ENCODE peak calls at places on chromosomes 1 and 21, in eight cellular contexts. I, X, Y, W, P, B, U and J are unnamed samples.
A peak's percentile ranks its signal among the peaks of the same experiment; 100 is the strongest.

GRCh38 chr21:43959231-43960041 is 52.7 kb upstream of the TRAPPC10 start:
- DNase-seq in I (no peak), X (no peak), Y (no peak), W (no peak), P (no peak), B (no peak), U (no peak), J (no peak)

GRCh38 chr21:46194374-46195334 is 10.4 kb upstream of the SPATC1L start:
- DNase-seq in I (peak; percentile 29), X (no peak), Y (no peak), W (no peak), P (no peak), B (no peak), U (no peak), J (no peak)

GRCh38 chr1:184877992-184878391 is 96.3 kb downstream of the NIBAN1 start:
- DNase-seq in I (no peak), X (no peak), Y (no peak), W (no peak), P (no peak), B (no peak), U (no peak), J (no peak)

GRCh38 chr1:154330669-154331068 is 5.3 kb downstream of the ATP8B2 start:
- DNase-seq in I (no peak), X (no peak), Y (no peak), W (no peak), P (no peak), B (no peak), U (no peak), J (no peak)

GRCh38 chr1:184033711-184034167 is 3.8 kb downstream of the COLGALT2 start:
- DNase-seq in I (no peak), X (no peak), Y (no peak), W (no peak), P (no peak), B (no peak), U (no peak), J (no peak)

GRCh38 chr21:44903054-44903685 is 17.5 kb downstream of the ITGB2 start:
- DNase-seq in I (no peak), X (no peak), Y (no peak), W (no peak), P (no peak), B (no peak), U (no peak), J (no peak)

GRCh38 chr1:56968878-56969495 is 3.2 kb upstream of the C8B start:
- DNase-seq in I (no peak), X (no peak), Y (no peak), W (no peak), P (no peak), B (no peak), U (no peak), J (no peak)

GRCh38 chr21:34029724-34030528 is 43.5 kb upstream of the MRPS6 start:
- DNase-seq in I (peak; percentile 73), X (peak; percentile 67), Y (peak; percentile 27), W (peak; percentile 68), P (peak; percentile 49), B (peak; percentile 78), U (peak; percentile 30), J (peak; percentile 95)

GRCh38 chr1:234281826-234282489 is 91.3 kb upstream of the COA6 start:
- DNase-seq in I (no peak), X (no peak), Y (no peak), W (no peak), P (no peak), B (no peak), U (peak; percentile 30), J (no peak)

GRCh38 chr1:64686828-64687724 is 57.8 kb upstream of the RAVER2 start:
- DNase-seq in I (peak; percentile 72), X (peak; percentile 53), Y (peak; percentile 26), W (no peak), P (peak; percentile 16), B (peak; percentile 49), U (no peak), J (peak; percentile 71)

GRCh38 chr21:16651956-16652355 is 860.9 kb upstream of the CXADR start:
- DNase-seq in I (no peak), X (no peak), Y (no peak), W (no peak), P (no peak), B (no peak), U (peak; percentile 64), J (no peak)

GRCh38 chr1:114750780-114751179 is 7.0 kb downstream of the CSDE1 start:
- DNase-seq in I (no peak), X (no peak), Y (no peak), W (peak; percentile 72), P (no peak), B (no peak), U (no peak), J (no peak)

GRCh38 chr1:173330149-173330951 is 123.2 kb upstream of the TNFSF4 start:
- DNase-seq in I (no peak), X (no peak), Y (no peak), W (no peak), P (no peak), B (peak; percentile 74), U (no peak), J (no peak)

GRCh38 chr1:71222668-71223067 is 141.8 kb upstream of the ZRANB2 start:
- DNase-seq in I (no peak), X (no peak), Y (no peak), W (no peak), P (no peak), B (no peak), U (no peak), J (no peak)

GRCh38 chr1:225933072-225933471 is 7.9 kb downstream of the LEFTY2 start:
- DNase-seq in I (no peak), X (no peak), Y (no peak), W (no peak), P (no peak), B (peak; percentile 67), U (no peak), J (no peak)

GRCh38 chr1:200496937-200497336 is 87.1 kb upstream of the ZNF281 start:
- DNase-seq in I (no peak), X (no peak), Y (no peak), W (no peak), P (no peak), B (no peak), U (no peak), J (no peak)